ENCODE peak calls at places on chromosomes 13 and 19, in seven cellular contexts. One of them, this sample, is unnamed.

GRCh38 chr19:2820112-2820702 is 539 bp downstream of the ZNF554 start:
- DNase-seq in fibroblast of villous mesenchyme: no peak
- DNase-seq in suprapubic skin: no peak
- DNase-seq in fibroblast of lung: no peak
- DNase-seq in IMR-90: no peak
- DNase-seq in COLO829: no peak
- DNase-seq in breast epithelium: no peak
- DNase-seq in this sample: no peak

GRCh38 chr19:40423938-40424337 is 1.9 kb downstream of the SERTAD1 start:
- DNase-seq in IMR-90: no peak
- DNase-seq in suprapubic skin: no peak
- DNase-seq in fibroblast of villous mesenchyme: no peak
- DNase-seq in breast epithelium: no peak
- DNase-seq in COLO829: no peak
- DNase-seq in fibroblast of lung: no peak
- DNase-seq in this sample: no peak

GRCh38 chr13:59997976-59998375 is 165.8 kb downstream of the DIAPH3 start:
- DNase-seq in fibroblast of lung: no peak
- DNase-seq in COLO829: no peak
- DNase-seq in IMR-90: peak
- DNase-seq in suprapubic skin: no peak
- DNase-seq in fibroblast of villous mesenchyme: no peak
- DNase-seq in breast epithelium: no peak
- DNase-seq in this sample: no peak

GRCh38 chr19:20079487-20079886 is 1.7 kb downstream of the ZNF90 start:
- DNase-seq in fibroblast of lung: no peak
- DNase-seq in suprapubic skin: no peak
- DNase-seq in fibroblast of villous mesenchyme: peak
- DNase-seq in COLO829: no peak
- DNase-seq in IMR-90: no peak
- DNase-seq in breast epithelium: no peak
- DNase-seq in this sample: no peak

GRCh38 chr13:98014766-98015165 is 61.3 kb downstream of the IPO5 start:
- DNase-seq in fibroblast of lung: peak
- DNase-seq in COLO829: no peak
- DNase-seq in suprapubic skin: no peak
- DNase-seq in breast epithelium: no peak
- DNase-seq in fibroblast of villous mesenchyme: peak
- DNase-seq in IMR-90: peak
- DNase-seq in this sample: no peak

GRCh38 chr19:35759697-35760096 is 1.7 kb downstream of the PROSER3 start:
- DNase-seq in fibroblast of villous mesenchyme: no peak
- DNase-seq in IMR-90: no peak
- DNase-seq in fibroblast of lung: no peak
- DNase-seq in suprapubic skin: no peak
- DNase-seq in COLO829: no peak
- DNase-seq in breast epithelium: no peak
- DNase-seq in this sample: no peak

GRCh38 chr19:53424968-53425597 is 6.7 kb upstream of the ZNF761 start:
- DNase-seq in fibroblast of villous mesenchyme: peak
- DNase-seq in fibroblast of lung: peak
- DNase-seq in breast epithelium: peak
- DNase-seq in IMR-90: peak
- DNase-seq in COLO829: peak
- DNase-seq in suprapubic skin: peak
- DNase-seq in this sample: peak

GRCh38 chr13:20350380-20350763 is 118.3 kb upstream of the GJB6 start:
- DNase-seq in suprapubic skin: no peak
- DNase-seq in IMR-90: no peak
- DNase-seq in COLO829: no peak
- DNase-seq in breast epithelium: no peak
- DNase-seq in fibroblast of villous mesenchyme: no peak
- DNase-seq in fibroblast of lung: no peak
- DNase-seq in this sample: no peak

GRCh38 chr13:24348385-24348784 is 39.0 kb downstream of the C1QTNF9 start:
- DNase-seq in IMR-90: no peak
- DNase-seq in fibroblast of lung: no peak
- DNase-seq in breast epithelium: no peak
- DNase-seq in fibroblast of villous mesenchyme: no peak
- DNase-seq in COLO829: no peak
- DNase-seq in suprapubic skin: no peak
- DNase-seq in this sample: no peak

GRCh38 chr13:40377783-40378182 is 288.7 kb downstream of the FOXO1 start:
- DNase-seq in IMR-90: no peak
- DNase-seq in breast epithelium: no peak
- DNase-seq in fibroblast of villous mesenchyme: peak
- DNase-seq in COLO829: peak
- DNase-seq in fibroblast of lung: peak
- DNase-seq in suprapubic skin: no peak
- DNase-seq in this sample: no peak

GRCh38 chr19:20038358-20039202 is 725 bp downstream of the ZNF682 start:
- DNase-seq in fibroblast of lung: peak
- DNase-seq in COLO829: no peak
- DNase-seq in breast epithelium: no peak
- DNase-seq in suprapubic skin: no peak
- DNase-seq in IMR-90: peak
- DNase-seq in fibroblast of villous mesenchyme: no peak
- DNase-seq in this sample: no peak

GRCh38 chr19:39845621-39846175 is 481 bp downstream of the FBL start:
- DNase-seq in fibroblast of lung: no peak
- DNase-seq in fibroblast of villous mesenchyme: no peak
- DNase-seq in COLO829: peak
- DNase-seq in suprapubic skin: no peak
- DNase-seq in breast epithelium: no peak
- DNase-seq in IMR-90: no peak
- DNase-seq in this sample: peak

GRCh38 chr13:30415430-30416030 is 6.8 kb upstream of the UBE2L5 start:
- DNase-seq in suprapubic skin: no peak
- DNase-seq in COLO829: no peak
- DNase-seq in IMR-90: no peak
- DNase-seq in breast epithelium: no peak
- DNase-seq in fibroblast of villous mesenchyme: no peak
- DNase-seq in fibroblast of lung: peak
- DNase-seq in this sample: no peak

GRCh38 chr19:4376245-4376990 is 23.9 kb downstream of the SH3GL1 start:
- DNase-seq in suprapubic skin: no peak
- DNase-seq in breast epithelium: no peak
- DNase-seq in IMR-90: no peak
- DNase-seq in fibroblast of lung: no peak
- DNase-seq in COLO829: no peak
- DNase-seq in fibroblast of villous mesenchyme: no peak
- DNase-seq in this sample: no peak

GRCh38 chr13:76594435-76594834 is 291.8 kb downstream of the KCTD12 start:
- DNase-seq in fibroblast of lung: no peak
- DNase-seq in suprapubic skin: no peak
- DNase-seq in IMR-90: no peak
- DNase-seq in breast epithelium: no peak
- DNase-seq in fibroblast of villous mesenchyme: no peak
- DNase-seq in COLO829: no peak
- DNase-seq in this sample: no peak

GRCh38 chr13:80339841-80340642 is 884 bp downstream of the SPRY2 start:
- DNase-seq in breast epithelium: peak
- DNase-seq in fibroblast of villous mesenchyme: peak
- DNase-seq in IMR-90: peak
- DNase-seq in fibroblast of lung: peak
- DNase-seq in COLO829: no peak
- DNase-seq in suprapubic skin: peak
- DNase-seq in this sample: peak

GRCh38 chr19:51094696-51095279 is 12.1 kb upstream of the KLK14 start:
- DNase-seq in fibroblast of villous mesenchyme: peak
- DNase-seq in IMR-90: no peak
- DNase-seq in breast epithelium: no peak
- DNase-seq in fibroblast of lung: no peak
- DNase-seq in suprapubic skin: no peak
- DNase-seq in COLO829: peak
- DNase-seq in this sample: no peak

GRCh38 chr19:35329323-35329722 is 336 bp downstream of the CD22 start:
- DNase-seq in COLO829: no peak
- DNase-seq in suprapubic skin: no peak
- DNase-seq in fibroblast of villous mesenchyme: no peak
- DNase-seq in IMR-90: no peak
- DNase-seq in fibroblast of lung: no peak
- DNase-seq in breast epithelium: no peak
- DNase-seq in this sample: no peak

GRCh38 chr19:38433268-38433733 is at the start of gene RYR1:
- DNase-seq in fibroblast of lung: peak
- DNase-seq in fibroblast of villous mesenchyme: peak
- DNase-seq in COLO829: no peak
- DNase-seq in breast epithelium: peak
- DNase-seq in suprapubic skin: no peak
- DNase-seq in IMR-90: no peak
- DNase-seq in this sample: no peak

GRCh38 chr13:68993154-68993553 is 1114.5 kb upstream of the ATXN8OS start:
- DNase-seq in COLO829: no peak
- DNase-seq in fibroblast of villous mesenchyme: no peak
- DNase-seq in fibroblast of lung: no peak
- DNase-seq in IMR-90: no peak
- DNase-seq in breast epithelium: no peak
- DNase-seq in suprapubic skin: no peak
- DNase-seq in this sample: no peak

This sample was measured in foreskin melanocyte.